ENCODE peak calls at places on chromosomes 13 and 19, in five cellular contexts. P is K562, Q is HepG2, E is SK-N-SH, G is GM12878. W is an unnamed sample.
A peak's percentile ranks its signal among the peaks of the same experiment; 100 is the strongest.

GRCh38 chr19:13865578-13866462 is 11.1 kb upstream of the NANOS3 start:
- DNase-seq in P (peak; percentile 38), Q (no peak), E (peak; percentile 81), G (no peak), W (no peak)

GRCh38 chr13:53788286-53788685 is 759.7 kb downstream of the OLFM4 start:
- DNase-seq in P (no peak), Q (no peak), E (no peak), G (no peak), W (no peak)

GRCh38 chr19:16591803-16592556 is 19.8 kb upstream of the SLC35E1 start:
- DNase-seq in P (no peak), Q (no peak), E (no peak), G (no peak), W (no peak)

GRCh38 chr13:23433171-23434153 is at the start of gene SACS:
- DNase-seq in P (no peak), Q (no peak), E (peak; percentile 81), G (no peak), W (no peak)

GRCh38 chr13:43298799-43299198 is 275.4 kb downstream of the DNAJC15 start:
- DNase-seq in P (no peak), Q (no peak), E (no peak), G (no peak), W (no peak)

GRCh38 chr13:72141845-72142470 is 275.0 kb upstream of the DACH1 start:
- DNase-seq in P (no peak), Q (no peak), E (no peak), G (no peak), W (no peak)

GRCh38 chr13:48393030-48393697 is 19.7 kb downstream of the LPAR6 start:
- DNase-seq in P (no peak), Q (no peak), E (no peak), G (no peak), W (no peak)

GRCh38 chr19:10286803-10287737 is at the start of gene ICAM4:
- DNase-seq in P (peak; percentile 80), Q (peak; percentile 63), E (peak; percentile 64), G (no peak), W (no peak)

GRCh38 chr13:39565036-39565949 is 37.7 kb downstream of the LHFPL6 start:
- DNase-seq in P (no peak), Q (peak; percentile 1), E (no peak), G (no peak), W (no peak)

GRCh38 chr19:6478815-6479214 is 2.8 kb downstream of the DENND1C start:
- DNase-seq in P (no peak), Q (no peak), E (no peak), G (no peak), W (no peak)

GRCh38 chr13:38685974-38686571 is 804 bp upstream of the FREM2 start:
- DNase-seq in P (no peak), Q (no peak), E (peak; percentile 16), G (no peak), W (no peak)

GRCh38 chr13:34672631-34673030 is 269.4 kb upstream of the NBEA start:
- DNase-seq in P (no peak), Q (no peak), E (no peak), G (no peak), W (no peak)

GRCh38 chr19:4829001-4829712 is 2.4 kb downstream of the TICAM1 start:
- DNase-seq in P (peak; percentile 6), Q (peak; percentile 74), E (no peak), G (no peak), W (no peak)

GRCh38 chr19:3397266-3398022 is 31.1 kb downstream of the NFIC start:
- DNase-seq in P (peak; percentile 45), Q (peak; percentile 90), E (peak; percentile 47), G (no peak), W (no peak)

GRCh38 chr13:45451282-45451681 is 13.5 kb upstream of the COG3 start:
- DNase-seq in P (no peak), Q (no peak), E (no peak), G (no peak), W (no peak)

GRCh38 chr13:45454204-45454603 is 10.5 kb upstream of the COG3 start:
- DNase-seq in P (no peak), Q (no peak), E (no peak), G (no peak), W (no peak)

DNA sequence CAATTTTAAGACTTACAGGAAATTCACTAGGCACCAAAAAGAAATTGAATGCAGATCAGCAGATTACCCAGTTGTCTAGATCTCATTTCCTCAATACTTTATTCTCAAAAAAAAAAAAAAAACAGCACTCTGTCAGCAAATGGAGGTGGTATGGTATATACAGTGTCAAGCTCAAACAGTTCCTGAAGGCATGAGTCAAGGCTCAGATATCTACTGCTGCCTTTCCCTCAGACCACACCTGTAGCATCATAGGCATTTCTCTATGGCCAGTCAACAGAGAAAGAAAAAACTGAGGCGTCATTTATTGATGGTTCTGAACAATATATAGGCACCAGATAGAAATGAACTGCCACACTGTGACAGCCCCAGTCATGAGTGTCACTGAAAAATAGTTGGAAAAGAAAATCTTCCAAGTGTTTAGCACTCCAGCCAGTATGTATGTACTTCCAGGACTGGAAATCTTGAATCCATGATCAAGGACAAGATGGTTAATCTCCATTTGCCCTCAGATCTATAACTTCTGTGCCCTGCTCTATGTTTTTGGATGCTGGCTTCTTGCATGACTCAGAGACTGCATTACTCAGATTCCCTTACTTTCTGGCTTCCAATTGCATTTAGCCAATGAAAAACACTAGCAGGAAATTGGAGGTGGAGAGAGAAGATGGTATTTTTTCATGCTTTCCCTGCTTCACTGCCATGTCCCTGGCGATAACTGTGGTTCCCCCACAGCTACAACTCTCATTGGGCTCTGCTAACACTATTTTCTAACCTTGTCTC is 8.4 kb upstream of the COG3 start:
- DNase-seq in P (no peak), Q (no peak), E (no peak), G (no peak), W (no peak)
- TF ChIP-seq TAF1 in P (no peak), Q (no peak), E (no peak), G (no peak), W (no peak)

GRCh38 chr19:35986664-35987570 is 8.1 kb upstream of the SDHAF1 start:
- DNase-seq in P (peak; percentile 30), Q (no peak), E (peak; percentile 90), G (no peak), W (no peak)
- TF ChIP-seq TAF1 in P (no peak), Q (no peak), E (no peak), G (no peak), W (no peak)

DNA sequence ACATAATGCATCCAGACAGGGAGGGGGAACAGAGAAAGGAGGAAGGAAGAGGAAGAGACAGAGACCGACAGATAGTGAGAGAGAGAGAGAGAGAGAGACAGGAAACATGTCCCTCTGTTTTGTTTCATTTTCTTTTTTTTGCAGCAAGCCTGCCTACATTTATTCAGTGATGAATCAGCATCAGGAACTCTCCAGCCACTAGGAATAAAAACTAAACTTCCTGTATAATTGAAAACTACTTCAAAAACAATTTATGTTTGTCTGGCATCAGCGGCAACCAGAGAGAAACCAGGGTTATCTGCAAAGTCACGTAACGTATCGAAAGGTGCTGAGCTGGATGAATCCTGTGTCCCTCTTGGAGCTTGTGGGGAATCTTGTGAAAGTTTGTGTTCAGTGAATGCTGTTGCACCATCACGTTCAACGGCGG is 148.6 kb upstream of the SOX21 start:
- DNase-seq in P (no peak), Q (no peak), E (no peak), G (no peak), W (no peak)
- TF ChIP-seq TAF1 in P (no peak), Q (no peak), E (no peak), G (no peak), W (no peak)

GRCh38 chr13:32636711-32637110 is 50.5 kb downstream of the PDS5B start:
- DNase-seq in P (no peak), Q (no peak), E (no peak), G (no peak), W (no peak)

GRCh38 chr13:32642316-32642715 is 56.1 kb downstream of the PDS5B start:
- DNase-seq in P (no peak), Q (no peak), E (no peak), G (no peak), W (no peak)

GRCh38 chr13:32639502-32640105 is 53.4 kb downstream of the PDS5B start:
- DNase-seq in P (peak; percentile 17), Q (peak; percentile 50), E (peak; percentile 33), G (peak; percentile 15), W (peak; percentile 9)

GRCh38 chr13:32642858-32643257 is 56.6 kb downstream of the PDS5B start:
- DNase-seq in P (no peak), Q (no peak), E (no peak), G (no peak), W (no peak)

DNA sequence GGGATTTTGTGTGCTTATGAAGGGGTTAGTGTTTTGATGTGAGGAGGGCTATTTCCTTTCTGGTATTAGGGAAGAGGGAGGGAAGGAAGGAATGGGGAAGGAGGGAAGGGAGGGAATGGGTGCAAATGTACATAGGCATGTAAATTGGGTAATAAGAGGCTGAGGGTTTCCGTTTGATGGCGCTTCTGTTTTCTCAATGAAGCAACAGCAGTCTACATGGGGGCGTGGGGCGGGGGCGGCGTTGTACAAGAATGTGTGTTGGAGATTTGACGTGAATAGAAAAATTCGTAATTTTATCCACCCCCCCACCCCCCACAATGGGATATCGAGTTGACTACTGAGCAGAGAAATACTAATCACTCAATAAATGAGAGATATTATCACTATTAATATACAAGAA is 52.5 kb downstream of the PDS5B start:
- DNase-seq in P (no peak), Q (no peak), E (no peak), G (no peak), W (no peak)
- TF ChIP-seq TAF1 in P (no peak), Q (no peak), E (no peak), G (no peak), W (no peak)

DNA sequence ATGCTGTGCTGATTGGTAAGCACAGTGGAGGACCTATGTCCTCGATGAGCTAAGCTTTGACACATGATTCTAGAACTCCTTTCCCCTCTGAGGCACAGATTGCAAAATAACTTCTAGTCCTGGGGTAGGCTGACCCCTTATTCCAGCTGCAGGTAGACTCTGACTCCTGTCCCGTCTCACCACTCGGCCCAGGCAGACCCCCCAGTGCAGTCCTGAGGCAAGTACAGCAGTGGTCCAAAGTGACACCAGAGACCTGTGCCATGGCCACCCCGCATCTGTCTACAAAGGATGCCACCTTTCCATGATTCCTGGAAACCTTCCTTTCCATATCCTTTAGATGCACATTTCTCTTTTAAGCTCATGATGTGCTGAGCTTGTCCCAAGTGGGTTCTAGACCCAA is 482.5 kb downstream of the ZNF536 start:
- DNase-seq in P (no peak), Q (no peak), E (no peak), G (no peak), W (no peak)
- TF ChIP-seq TAF1 in P (no peak), Q (no peak), E (no peak), G (no peak), W (no peak)

GRCh38 chr13:113110852-113111315 is 5.3 kb downstream of the F7 start:
- DNase-seq in P (no peak), Q (no peak), E (peak; percentile 57), G (no peak), W (no peak)
- TF ChIP-seq TAF1 in P (no peak), Q (no peak), E (no peak), G (no peak), W (no peak)